ENCODE peak calls at places on chromosomes 2 and 18, in ten cellular contexts. One of them, this sample, is unnamed.

GRCh38 chr2:134774074-134774742 is 55.4 kb upstream of the TMEM163 start:
- DNase-seq in aorta: no peak
- DNase-seq in activated CD4-positive, alpha-beta T cell treated with anti-CD3 and anti-CD28 coated beads, Interleukin-2, amount 50 U/mL, for 4 hours: no peak
- DNase-seq in NAMALWA: no peak
- DNase-seq in effector memory CD8-positive, alpha-beta T cell: no peak
- DNase-seq in neural progenitor cell: no peak
- DNase-seq in activated naive CD4-positive, alpha-beta T cell treated with anti-CD3 and anti-CD28 coated beads for 36 hours: no peak
- DNase-seq in GM23338: no peak
- DNase-seq in OCI-LY7: no peak
- DNase-seq in stimulated activated CD8-positive, alpha-beta memory T cell treated with anti-CD3 and anti-CD28 coated beads, Interleukin-4, amount 100 ng/mL, for 1 hour: no peak
- DNase-seq in this sample: no peak

GRCh38 chr2:37555457-37555856 is 116.0 kb downstream of the CDC42EP3 start:
- DNase-seq in aorta: no peak
- DNase-seq in activated CD4-positive, alpha-beta T cell treated with anti-CD3 and anti-CD28 coated beads, Interleukin-2, amount 50 U/mL, for 4 hours: no peak
- DNase-seq in NAMALWA: peak; percentile 17
- DNase-seq in effector memory CD8-positive, alpha-beta T cell: peak; percentile 7
- DNase-seq in neural progenitor cell: no peak
- DNase-seq in activated naive CD4-positive, alpha-beta T cell treated with anti-CD3 and anti-CD28 coated beads for 36 hours: peak; percentile 19
- DNase-seq in GM23338: no peak
- DNase-seq in OCI-LY7: peak; percentile 16
- DNase-seq in stimulated activated CD8-positive, alpha-beta memory T cell treated with anti-CD3 and anti-CD28 coated beads, Interleukin-4, amount 100 ng/mL, for 1 hour: no peak
- DNase-seq in this sample: peak; percentile 47

GRCh38 chr18:79164696-79165095 is 95.5 kb downstream of the ATP9B start:
- DNase-seq in aorta: no peak
- DNase-seq in activated CD4-positive, alpha-beta T cell treated with anti-CD3 and anti-CD28 coated beads, Interleukin-2, amount 50 U/mL, for 4 hours: no peak
- DNase-seq in NAMALWA: no peak
- DNase-seq in effector memory CD8-positive, alpha-beta T cell: no peak
- DNase-seq in neural progenitor cell: no peak
- DNase-seq in activated naive CD4-positive, alpha-beta T cell treated with anti-CD3 and anti-CD28 coated beads for 36 hours: no peak
- DNase-seq in GM23338: no peak
- DNase-seq in OCI-LY7: no peak
- DNase-seq in stimulated activated CD8-positive, alpha-beta memory T cell treated with anti-CD3 and anti-CD28 coated beads, Interleukin-4, amount 100 ng/mL, for 1 hour: no peak
- DNase-seq in this sample: no peak

GRCh38 chr2:157596992-157597681 is 31.5 kb downstream of the ACVR1C start:
- DNase-seq in aorta: peak; percentile 48
- DNase-seq in activated CD4-positive, alpha-beta T cell treated with anti-CD3 and anti-CD28 coated beads, Interleukin-2, amount 50 U/mL, for 4 hours: peak; percentile 50
- DNase-seq in NAMALWA: no peak
- DNase-seq in effector memory CD8-positive, alpha-beta T cell: peak; percentile 37
- DNase-seq in neural progenitor cell: peak; percentile 78
- DNase-seq in activated naive CD4-positive, alpha-beta T cell treated with anti-CD3 and anti-CD28 coated beads for 36 hours: peak; percentile 78
- DNase-seq in GM23338: peak; percentile 90
- DNase-seq in OCI-LY7: no peak
- DNase-seq in stimulated activated CD8-positive, alpha-beta memory T cell treated with anti-CD3 and anti-CD28 coated beads, Interleukin-4, amount 100 ng/mL, for 1 hour: peak; percentile 31
- DNase-seq in this sample: no peak

GRCh38 chr2:42327125-42327524 is 33.9 kb downstream of the COX7A2L start:
- DNase-seq in aorta: no peak
- DNase-seq in activated CD4-positive, alpha-beta T cell treated with anti-CD3 and anti-CD28 coated beads, Interleukin-2, amount 50 U/mL, for 4 hours: no peak
- DNase-seq in NAMALWA: no peak
- DNase-seq in effector memory CD8-positive, alpha-beta T cell: no peak
- DNase-seq in neural progenitor cell: no peak
- DNase-seq in activated naive CD4-positive, alpha-beta T cell treated with anti-CD3 and anti-CD28 coated beads for 36 hours: no peak
- DNase-seq in GM23338: peak; percentile 29
- DNase-seq in OCI-LY7: no peak
- DNase-seq in stimulated activated CD8-positive, alpha-beta memory T cell treated with anti-CD3 and anti-CD28 coated beads, Interleukin-4, amount 100 ng/mL, for 1 hour: no peak
- DNase-seq in this sample: no peak

GRCh38 chr2:219831957-219832356 is 204.5 kb downstream of the SLC4A3 start:
- DNase-seq in aorta: no peak
- DNase-seq in activated CD4-positive, alpha-beta T cell treated with anti-CD3 and anti-CD28 coated beads, Interleukin-2, amount 50 U/mL, for 4 hours: no peak
- DNase-seq in NAMALWA: no peak
- DNase-seq in effector memory CD8-positive, alpha-beta T cell: no peak
- DNase-seq in neural progenitor cell: no peak
- DNase-seq in activated naive CD4-positive, alpha-beta T cell treated with anti-CD3 and anti-CD28 coated beads for 36 hours: no peak
- DNase-seq in GM23338: no peak
- DNase-seq in OCI-LY7: no peak
- DNase-seq in stimulated activated CD8-positive, alpha-beta memory T cell treated with anti-CD3 and anti-CD28 coated beads, Interleukin-4, amount 100 ng/mL, for 1 hour: no peak
- DNase-seq in this sample: no peak

GRCh38 chr2:180177534-180177933 is 170.4 kb upstream of the CWC22 start:
- DNase-seq in aorta: no peak
- DNase-seq in activated CD4-positive, alpha-beta T cell treated with anti-CD3 and anti-CD28 coated beads, Interleukin-2, amount 50 U/mL, for 4 hours: no peak
- DNase-seq in NAMALWA: no peak
- DNase-seq in effector memory CD8-positive, alpha-beta T cell: no peak
- DNase-seq in neural progenitor cell: no peak
- DNase-seq in activated naive CD4-positive, alpha-beta T cell treated with anti-CD3 and anti-CD28 coated beads for 36 hours: no peak
- DNase-seq in GM23338: no peak
- DNase-seq in OCI-LY7: no peak
- DNase-seq in stimulated activated CD8-positive, alpha-beta memory T cell treated with anti-CD3 and anti-CD28 coated beads, Interleukin-4, amount 100 ng/mL, for 1 hour: no peak
- DNase-seq in this sample: no peak

GRCh38 chr2:142502402-142502801 is 371.6 kb upstream of the LRP1B start:
- DNase-seq in aorta: no peak
- DNase-seq in activated CD4-positive, alpha-beta T cell treated with anti-CD3 and anti-CD28 coated beads, Interleukin-2, amount 50 U/mL, for 4 hours: no peak
- DNase-seq in NAMALWA: no peak
- DNase-seq in effector memory CD8-positive, alpha-beta T cell: no peak
- DNase-seq in neural progenitor cell: no peak
- DNase-seq in activated naive CD4-positive, alpha-beta T cell treated with anti-CD3 and anti-CD28 coated beads for 36 hours: no peak
- DNase-seq in GM23338: no peak
- DNase-seq in OCI-LY7: no peak
- DNase-seq in stimulated activated CD8-positive, alpha-beta memory T cell treated with anti-CD3 and anti-CD28 coated beads, Interleukin-4, amount 100 ng/mL, for 1 hour: no peak
- DNase-seq in this sample: no peak

GRCh38 chr2:20803287-20803686 is 19.6 kb downstream of the LDAH start:
- DNase-seq in aorta: no peak
- DNase-seq in activated CD4-positive, alpha-beta T cell treated with anti-CD3 and anti-CD28 coated beads, Interleukin-2, amount 50 U/mL, for 4 hours: no peak
- DNase-seq in NAMALWA: no peak
- DNase-seq in effector memory CD8-positive, alpha-beta T cell: no peak
- DNase-seq in neural progenitor cell: no peak
- DNase-seq in activated naive CD4-positive, alpha-beta T cell treated with anti-CD3 and anti-CD28 coated beads for 36 hours: no peak
- DNase-seq in GM23338: no peak
- DNase-seq in OCI-LY7: no peak
- DNase-seq in stimulated activated CD8-positive, alpha-beta memory T cell treated with anti-CD3 and anti-CD28 coated beads, Interleukin-4, amount 100 ng/mL, for 1 hour: no peak
- DNase-seq in this sample: no peak

GRCh38 chr2:219460424-219460926 is 25.8 kb downstream of the SPEG start:
- DNase-seq in aorta: peak; percentile 96
- DNase-seq in activated CD4-positive, alpha-beta T cell treated with anti-CD3 and anti-CD28 coated beads, Interleukin-2, amount 50 U/mL, for 4 hours: no peak
- DNase-seq in NAMALWA: no peak
- DNase-seq in effector memory CD8-positive, alpha-beta T cell: no peak
- DNase-seq in neural progenitor cell: peak; percentile 92
- DNase-seq in activated naive CD4-positive, alpha-beta T cell treated with anti-CD3 and anti-CD28 coated beads for 36 hours: no peak
- DNase-seq in GM23338: peak; percentile 74
- DNase-seq in OCI-LY7: no peak
- DNase-seq in stimulated activated CD8-positive, alpha-beta memory T cell treated with anti-CD3 and anti-CD28 coated beads, Interleukin-4, amount 100 ng/mL, for 1 hour: no peak
- DNase-seq in this sample: no peak

GRCh38 chr2:61750624-61751023 is 103.2 kb downstream of the FAM161A start:
- DNase-seq in aorta: no peak
- DNase-seq in activated CD4-positive, alpha-beta T cell treated with anti-CD3 and anti-CD28 coated beads, Interleukin-2, amount 50 U/mL, for 4 hours: no peak
- DNase-seq in NAMALWA: no peak
- DNase-seq in effector memory CD8-positive, alpha-beta T cell: no peak
- DNase-seq in neural progenitor cell: no peak
- DNase-seq in activated naive CD4-positive, alpha-beta T cell treated with anti-CD3 and anti-CD28 coated beads for 36 hours: no peak
- DNase-seq in GM23338: no peak
- DNase-seq in OCI-LY7: no peak
- DNase-seq in stimulated activated CD8-positive, alpha-beta memory T cell treated with anti-CD3 and anti-CD28 coated beads, Interleukin-4, amount 100 ng/mL, for 1 hour: no peak
- DNase-seq in this sample: no peak

GRCh38 chr2:119198267-119198840 is 25.3 kb upstream of the STEAP3 start:
- DNase-seq in aorta: no peak
- DNase-seq in activated CD4-positive, alpha-beta T cell treated with anti-CD3 and anti-CD28 coated beads, Interleukin-2, amount 50 U/mL, for 4 hours: no peak
- DNase-seq in NAMALWA: no peak
- DNase-seq in effector memory CD8-positive, alpha-beta T cell: no peak
- DNase-seq in neural progenitor cell: no peak
- DNase-seq in activated naive CD4-positive, alpha-beta T cell treated with anti-CD3 and anti-CD28 coated beads for 36 hours: no peak
- DNase-seq in GM23338: no peak
- DNase-seq in OCI-LY7: no peak
- DNase-seq in stimulated activated CD8-positive, alpha-beta memory T cell treated with anti-CD3 and anti-CD28 coated beads, Interleukin-4, amount 100 ng/mL, for 1 hour: no peak
- DNase-seq in this sample: no peak

GRCh38 chr2:27123302-27124150 is at the start of gene ABHD1:
- DNase-seq in aorta: peak; percentile 78
- DNase-seq in activated CD4-positive, alpha-beta T cell treated with anti-CD3 and anti-CD28 coated beads, Interleukin-2, amount 50 U/mL, for 4 hours: peak; percentile 33
- DNase-seq in NAMALWA: no peak
- DNase-seq in effector memory CD8-positive, alpha-beta T cell: peak; percentile 58
- DNase-seq in neural progenitor cell: peak; percentile 79
- DNase-seq in activated naive CD4-positive, alpha-beta T cell treated with anti-CD3 and anti-CD28 coated beads for 36 hours: peak; percentile 51
- DNase-seq in GM23338: peak; percentile 69
- DNase-seq in OCI-LY7: peak; percentile 24
- DNase-seq in stimulated activated CD8-positive, alpha-beta memory T cell treated with anti-CD3 and anti-CD28 coated beads, Interleukin-4, amount 100 ng/mL, for 1 hour: peak; percentile 41
- DNase-seq in this sample: peak; percentile 41

GRCh38 chr2:26521054-26521912 is 43.4 kb upstream of the OTOF start:
- DNase-seq in aorta: peak; percentile 26
- DNase-seq in activated CD4-positive, alpha-beta T cell treated with anti-CD3 and anti-CD28 coated beads, Interleukin-2, amount 50 U/mL, for 4 hours: no peak
- DNase-seq in NAMALWA: peak; percentile 65
- DNase-seq in effector memory CD8-positive, alpha-beta T cell: no peak
- DNase-seq in neural progenitor cell: peak; percentile 81
- DNase-seq in activated naive CD4-positive, alpha-beta T cell treated with anti-CD3 and anti-CD28 coated beads for 36 hours: peak; percentile 12
- DNase-seq in GM23338: peak; percentile 83
- DNase-seq in OCI-LY7: peak; percentile 37
- DNase-seq in stimulated activated CD8-positive, alpha-beta memory T cell treated with anti-CD3 and anti-CD28 coated beads, Interleukin-4, amount 100 ng/mL, for 1 hour: no peak
- DNase-seq in this sample: no peak

GRCh38 chr18:63213331-63213900 is 106.2 kb downstream of the BCL2 start:
- DNase-seq in aorta: no peak
- DNase-seq in activated CD4-positive, alpha-beta T cell treated with anti-CD3 and anti-CD28 coated beads, Interleukin-2, amount 50 U/mL, for 4 hours: no peak
- DNase-seq in NAMALWA: no peak
- DNase-seq in effector memory CD8-positive, alpha-beta T cell: no peak
- DNase-seq in neural progenitor cell: no peak
- DNase-seq in activated naive CD4-positive, alpha-beta T cell treated with anti-CD3 and anti-CD28 coated beads for 36 hours: peak; percentile 68
- DNase-seq in GM23338: no peak
- DNase-seq in OCI-LY7: no peak
- DNase-seq in stimulated activated CD8-positive, alpha-beta memory T cell treated with anti-CD3 and anti-CD28 coated beads, Interleukin-4, amount 100 ng/mL, for 1 hour: no peak
- DNase-seq in this sample: no peak

GRCh38 chr2:9153589-9153988 is 53.0 kb upstream of the ASAP2 start:
- DNase-seq in aorta: peak; percentile 38
- DNase-seq in activated CD4-positive, alpha-beta T cell treated with anti-CD3 and anti-CD28 coated beads, Interleukin-2, amount 50 U/mL, for 4 hours: no peak
- DNase-seq in NAMALWA: no peak
- DNase-seq in effector memory CD8-positive, alpha-beta T cell: no peak
- DNase-seq in neural progenitor cell: no peak
- DNase-seq in activated naive CD4-positive, alpha-beta T cell treated with anti-CD3 and anti-CD28 coated beads for 36 hours: no peak
- DNase-seq in GM23338: no peak
- DNase-seq in OCI-LY7: no peak
- DNase-seq in stimulated activated CD8-positive, alpha-beta memory T cell treated with anti-CD3 and anti-CD28 coated beads, Interleukin-4, amount 100 ng/mL, for 1 hour: no peak
- DNase-seq in this sample: no peak

GRCh38 chr2:146138820-146139219 is 1618.9 kb upstream of the ZEB2 start:
- DNase-seq in aorta: no peak
- DNase-seq in activated CD4-positive, alpha-beta T cell treated with anti-CD3 and anti-CD28 coated beads, Interleukin-2, amount 50 U/mL, for 4 hours: no peak
- DNase-seq in NAMALWA: no peak
- DNase-seq in effector memory CD8-positive, alpha-beta T cell: no peak
- DNase-seq in neural progenitor cell: no peak
- DNase-seq in activated naive CD4-positive, alpha-beta T cell treated with anti-CD3 and anti-CD28 coated beads for 36 hours: no peak
- DNase-seq in GM23338: no peak
- DNase-seq in OCI-LY7: no peak
- DNase-seq in stimulated activated CD8-positive, alpha-beta memory T cell treated with anti-CD3 and anti-CD28 coated beads, Interleukin-4, amount 100 ng/mL, for 1 hour: no peak
- DNase-seq in this sample: no peak

GRCh38 chr18:27057459-27058302 is 127.4 kb downstream of the CHST9 start:
- DNase-seq in aorta: no peak
- DNase-seq in activated CD4-positive, alpha-beta T cell treated with anti-CD3 and anti-CD28 coated beads, Interleukin-2, amount 50 U/mL, for 4 hours: no peak
- DNase-seq in NAMALWA: no peak
- DNase-seq in effector memory CD8-positive, alpha-beta T cell: no peak
- DNase-seq in neural progenitor cell: no peak
- DNase-seq in activated naive CD4-positive, alpha-beta T cell treated with anti-CD3 and anti-CD28 coated beads for 36 hours: no peak
- DNase-seq in GM23338: no peak
- DNase-seq in OCI-LY7: no peak
- DNase-seq in stimulated activated CD8-positive, alpha-beta memory T cell treated with anti-CD3 and anti-CD28 coated beads, Interleukin-4, amount 100 ng/mL, for 1 hour: no peak
- DNase-seq in this sample: no peak

GRCh38 chr18:513826-514530 is 13.5 kb upstream of the COLEC12 start:
- DNase-seq in aorta: no peak
- DNase-seq in activated CD4-positive, alpha-beta T cell treated with anti-CD3 and anti-CD28 coated beads, Interleukin-2, amount 50 U/mL, for 4 hours: no peak
- DNase-seq in NAMALWA: no peak
- DNase-seq in effector memory CD8-positive, alpha-beta T cell: no peak
- DNase-seq in neural progenitor cell: no peak
- DNase-seq in activated naive CD4-positive, alpha-beta T cell treated with anti-CD3 and anti-CD28 coated beads for 36 hours: no peak
- DNase-seq in GM23338: no peak
- DNase-seq in OCI-LY7: no peak
- DNase-seq in stimulated activated CD8-positive, alpha-beta memory T cell treated with anti-CD3 and anti-CD28 coated beads, Interleukin-4, amount 100 ng/mL, for 1 hour: no peak
- DNase-seq in this sample: no peak

GRCh38 chr2:233414777-233415570 is 60.7 kb downstream of the DGKD start:
- DNase-seq in aorta: peak; percentile 72
- DNase-seq in activated CD4-positive, alpha-beta T cell treated with anti-CD3 and anti-CD28 coated beads, Interleukin-2, amount 50 U/mL, for 4 hours: peak; percentile 60
- DNase-seq in NAMALWA: no peak
- DNase-seq in effector memory CD8-positive, alpha-beta T cell: no peak
- DNase-seq in neural progenitor cell: no peak
- DNase-seq in activated naive CD4-positive, alpha-beta T cell treated with anti-CD3 and anti-CD28 coated beads for 36 hours: peak; percentile 83
- DNase-seq in GM23338: no peak
- DNase-seq in OCI-LY7: no peak
- DNase-seq in stimulated activated CD8-positive, alpha-beta memory T cell treated with anti-CD3 and anti-CD28 coated beads, Interleukin-4, amount 100 ng/mL, for 1 hour: no peak
- DNase-seq in this sample: no peak

GRCh38 chr18:28767781-28768211 is 590.9 kb upstream of the CDH2 start:
- DNase-seq in aorta: no peak
- DNase-seq in activated CD4-positive, alpha-beta T cell treated with anti-CD3 and anti-CD28 coated beads, Interleukin-2, amount 50 U/mL, for 4 hours: no peak
- DNase-seq in NAMALWA: no peak
- DNase-seq in effector memory CD8-positive, alpha-beta T cell: no peak
- DNase-seq in neural progenitor cell: no peak
- DNase-seq in activated naive CD4-positive, alpha-beta T cell treated with anti-CD3 and anti-CD28 coated beads for 36 hours: no peak
- DNase-seq in GM23338: no peak
- DNase-seq in OCI-LY7: no peak
- DNase-seq in stimulated activated CD8-positive, alpha-beta memory T cell treated with anti-CD3 and anti-CD28 coated beads, Interleukin-4, amount 100 ng/mL, for 1 hour: no peak
- DNase-seq in this sample: no peak

GRCh38 chr18:2758309-2758708 is 88.5 kb upstream of the EMILIN2 start:
- DNase-seq in aorta: no peak
- DNase-seq in activated CD4-positive, alpha-beta T cell treated with anti-CD3 and anti-CD28 coated beads, Interleukin-2, amount 50 U/mL, for 4 hours: no peak
- DNase-seq in NAMALWA: no peak
- DNase-seq in effector memory CD8-positive, alpha-beta T cell: no peak
- DNase-seq in neural progenitor cell: no peak
- DNase-seq in activated naive CD4-positive, alpha-beta T cell treated with anti-CD3 and anti-CD28 coated beads for 36 hours: no peak
- DNase-seq in GM23338: no peak
- DNase-seq in OCI-LY7: no peak
- DNase-seq in stimulated activated CD8-positive, alpha-beta memory T cell treated with anti-CD3 and anti-CD28 coated beads, Interleukin-4, amount 100 ng/mL, for 1 hour: no peak
- DNase-seq in this sample: no peak